ENCODE peak calls at places on chromosomes 4 and X, in seven cellular contexts. Y is adrenal gland, X is transverse colon, H is substantia nigra, T is heart right ventricle, K is brain microvascular endothelial cell, L is MM.1S. M is an unnamed sample.

GRCh38 chr4:94649381-94650128 is 108.2 kb upstream of the BMPR1B start:
- DNase-seq in L (no peak), Y (no peak), K (no peak), H (no peak), X (no peak), T (no peak), M (no peak)

GRCh38 chr4:93182722-93183121 is 645.8 kb upstream of the ATOH1 start:
- DNase-seq in T (no peak), K (no peak), L (no peak), Y (no peak), H (no peak), X (no peak), M (peak)

GRCh38 chr4:23006756-23007155 is 314.0 kb downstream of the GBA3 start:
- DNase-seq in Y (no peak), H (no peak), X (no peak), T (no peak), K (no peak), L (no peak), M (no peak)

GRCh38 chrX:107483976-107484726 is 34.7 kb downstream of the FRMPD3 start:
- DNase-seq in L (no peak), X (no peak), Y (no peak), K (no peak), T (peak), H (no peak), M (no peak)

GRCh38 chrX:31279359-31279758 is 207.5 kb upstream of the FTHL17 start:
- DNase-seq in K (peak), Y (no peak), L (no peak), H (no peak), T (no peak), X (no peak), M (no peak)

GRCh38 chrX:10450959-10451355 is 169.4 kb downstream of the MID1 start:
- DNase-seq in H (no peak), L (no peak), Y (no peak), X (no peak), K (peak), T (no peak), M (no peak)

GRCh38 chr4:135994360-135994759 is 1537.9 kb downstream of the PCDH18 start:
- DNase-seq in K (no peak), Y (no peak), L (no peak), T (no peak), H (no peak), X (no peak), M (no peak)

GRCh38 chr4:54232151-54232688 is 3.1 kb downstream of the PDGFRA start:
- DNase-seq in T (no peak), Y (no peak), H (no peak), X (no peak), L (no peak), K (no peak), M (no peak)

GRCh38 chr4:48058620-48059530 is 42.3 kb downstream of the NIPAL1 start:
- DNase-seq in X (no peak), L (no peak), Y (no peak), K (no peak), T (no peak), H (no peak), M (no peak)

GRCh38 chr4:147927377-147928137 is 195.7 kb downstream of the ARHGAP10 start:
- DNase-seq in Y (peak), T (peak), L (no peak), K (peak), X (no peak), H (no peak), M (no peak)

GRCh38 chr4:111066887-111067286 is 444.0 kb upstream of the PITX2 start:
- DNase-seq in K (peak), T (no peak), H (no peak), L (no peak), X (no peak), Y (no peak), M (no peak)

GRCh38 chrX:2965965-2966364 is 36.8 kb upstream of the ARSD start:
- DNase-seq in T (no peak), H (no peak), L (no peak), K (no peak), Y (no peak), X (no peak), M (no peak)

GRCh38 chrX:25012793-25013592 is 2.8 kb downstream of the ARX start:
- DNase-seq in L (no peak), K (no peak), T (no peak), Y (no peak), X (no peak), H (no peak), M (no peak)

GRCh38 chr4:153420361-153420760 is 45.8 kb upstream of the TMEM131L start:
- DNase-seq in T (no peak), K (no peak), L (no peak), X (no peak), H (no peak), Y (no peak), M (no peak)

DNA sequence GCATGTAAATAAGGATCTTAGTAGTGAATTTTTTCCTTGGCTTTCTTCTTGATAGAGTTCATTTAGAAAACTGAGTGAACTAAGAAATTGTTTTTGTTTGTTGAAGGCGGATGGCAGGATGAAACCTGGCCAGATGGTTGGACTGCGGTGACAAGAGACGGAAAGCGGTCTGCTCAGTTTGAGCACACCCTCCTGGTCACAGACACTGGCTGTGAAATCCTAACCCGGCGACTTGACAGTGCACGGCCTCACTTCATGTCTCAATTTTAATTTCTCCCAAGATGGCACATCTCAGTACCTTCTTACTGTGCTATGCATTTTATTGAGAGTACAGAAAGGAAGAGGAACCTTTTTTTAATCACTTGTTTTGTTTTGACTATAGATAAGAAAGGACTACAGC is 27.5 kb downstream of the ADH5 start:
- DNase-seq in Y (no peak), L (no peak), H (no peak), K (no peak), X (no peak), T (no peak), M (no peak)
- H3K27ac ChIP-seq in Y (no peak), L (no peak), H (no peak), K (peak), X (peak), T (no peak), M (no peak)

GRCh38 chrX:53087378-53087777 is 5.2 kb downstream of the TSPYL2 start:
- DNase-seq in L (no peak), Y (no peak), T (no peak), X (no peak), H (no peak), K (no peak), M (no peak)

GRCh38 chrX:53088136-53088974 is 5.6 kb upstream of the KANTR start:
- DNase-seq in Y (peak), K (peak), H (peak), X (peak), L (no peak), T (peak), M (peak)

GRCh38 chrX:53086464-53086863 is 4.3 kb downstream of the TSPYL2 start:
- DNase-seq in L (no peak), X (peak), H (peak), K (no peak), Y (peak), T (peak), M (peak)

GRCh38 chrX:53091354-53091753 is 2.6 kb upstream of the KANTR start:
- DNase-seq in K (no peak), X (no peak), L (no peak), T (no peak), Y (no peak), H (no peak), M (no peak)

DNA sequence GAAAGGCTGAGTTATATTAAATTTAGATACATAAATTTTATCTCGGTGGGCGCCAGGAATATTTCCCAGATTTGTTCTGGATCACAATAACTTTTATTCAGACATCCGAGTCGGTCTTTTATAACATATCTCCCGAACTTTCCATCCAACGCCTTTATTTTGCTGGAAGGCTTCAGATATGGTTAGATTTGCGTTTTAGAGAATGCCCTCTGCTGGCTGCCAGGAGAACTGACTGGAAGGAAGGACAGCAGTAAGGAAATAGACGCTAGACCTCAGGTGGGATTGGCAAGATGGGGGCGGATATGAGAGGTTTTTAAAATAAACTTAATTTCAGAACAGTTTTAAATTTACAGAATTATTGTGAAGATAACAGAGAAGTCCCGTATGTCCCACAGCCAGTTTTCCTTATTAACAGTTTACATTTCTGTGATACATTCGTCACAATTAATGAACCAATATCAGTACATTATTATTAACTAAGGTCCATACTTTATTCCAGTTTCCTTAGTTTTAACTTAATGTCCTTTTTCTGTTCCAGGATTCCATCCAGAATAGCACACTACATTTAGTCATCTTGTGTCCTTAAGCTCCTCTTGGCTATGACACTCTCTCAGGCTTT is 4.6 kb upstream of the KANTR start:
- DNase-seq in Y (peak), L (peak), K (peak), X (peak), T (peak), H (peak), M (peak)
- H3K27ac ChIP-seq in Y (peak), L (no peak), K (peak), X (peak), T (peak), H (peak), M (peak)

DNA sequence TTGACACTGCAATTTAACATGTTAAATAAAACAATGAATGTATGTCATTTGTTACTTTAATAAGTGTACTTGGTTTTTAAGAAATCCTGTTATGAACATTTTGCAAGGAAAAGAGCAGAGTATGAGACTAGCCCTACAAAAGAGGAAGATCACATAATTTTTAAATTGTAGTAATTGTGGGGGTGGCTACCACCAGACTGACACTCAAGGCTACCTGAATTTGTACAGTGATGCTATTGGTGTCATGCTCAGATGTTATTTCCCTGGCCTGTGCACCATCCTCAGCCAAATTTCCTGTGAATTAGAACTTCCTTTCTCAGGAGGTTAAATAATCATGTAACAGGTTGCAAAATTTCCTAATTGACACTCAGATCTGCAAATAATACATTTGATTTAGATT is 157.5 kb downstream of the BANK1 start:
- DNase-seq in X (no peak), H (no peak), L (no peak), T (no peak), Y (no peak), K (no peak), M (no peak)
- H3K27ac ChIP-seq in X (no peak), H (no peak), L (no peak), T (no peak), Y (no peak), K (no peak), M (no peak)

GRCh38 chr4:186708554-186708953 is 15.1 kb downstream of the FAT1 start:
- DNase-seq in H (no peak), T (no peak), K (no peak), X (no peak), L (no peak), Y (no peak), M (no peak)
- H3K27ac ChIP-seq in H (no peak), T (no peak), K (no peak), X (peak), L (no peak), Y (no peak), M (no peak)

M was measured in prostate gland.